ENCODE peak calls at places on chromosomes 12 and 14, in four cellular contexts. E, U, T and G are unnamed samples. For H3K9me2, the result is how much of the 10 kb centered on the place peaks cover.

GRCh38 chr12:75661927-75662326 is 150.5 kb upstream of the KRR1 start:
- DNase-seq in E (no peak), U (peak), T (no peak), G (no peak)

GRCh38 chr12:13133886-13134285 is 30.4 kb upstream of the GSG1 start:
- DNase-seq in E (no peak), U (no peak), T (no peak), G (no peak)

GRCh38 chr12:55842681-55843429 is at the start of gene MMP19:
- DNase-seq in E (peak), U (peak), T (no peak), G (peak)

GRCh38 chr12:14473707-14474287 is 93.9 kb downstream of the PLBD1 start:
- DNase-seq in E (peak), U (peak), T (peak), G (peak)

GRCh38 chr12:84805474-84805858 is 107.1 kb downstream of the SLC6A15 start:
- DNase-seq in E (no peak), U (no peak), T (no peak), G (no peak)

GRCh38 chr12:115541891-115542361 is 735.6 kb downstream of the MED13L start:
- DNase-seq in E (peak), U (peak), T (no peak), G (no peak)

GRCh38 chr14:64763801-64764511 is 59.7 kb downstream of the PLEKHG3 start:
- DNase-seq in E (peak), U (peak), T (no peak), G (peak)

GRCh38 chr12:121955258-121956040 is 37.1 kb downstream of the CFAP251 start:
- DNase-seq in E (peak), U (peak), T (no peak), G (no peak)

GRCh38 chr12:460301-461230 is 827 bp downstream of the B4GALNT3 start:
- DNase-seq in E (peak), U (no peak), T (no peak), G (peak)

DNA sequence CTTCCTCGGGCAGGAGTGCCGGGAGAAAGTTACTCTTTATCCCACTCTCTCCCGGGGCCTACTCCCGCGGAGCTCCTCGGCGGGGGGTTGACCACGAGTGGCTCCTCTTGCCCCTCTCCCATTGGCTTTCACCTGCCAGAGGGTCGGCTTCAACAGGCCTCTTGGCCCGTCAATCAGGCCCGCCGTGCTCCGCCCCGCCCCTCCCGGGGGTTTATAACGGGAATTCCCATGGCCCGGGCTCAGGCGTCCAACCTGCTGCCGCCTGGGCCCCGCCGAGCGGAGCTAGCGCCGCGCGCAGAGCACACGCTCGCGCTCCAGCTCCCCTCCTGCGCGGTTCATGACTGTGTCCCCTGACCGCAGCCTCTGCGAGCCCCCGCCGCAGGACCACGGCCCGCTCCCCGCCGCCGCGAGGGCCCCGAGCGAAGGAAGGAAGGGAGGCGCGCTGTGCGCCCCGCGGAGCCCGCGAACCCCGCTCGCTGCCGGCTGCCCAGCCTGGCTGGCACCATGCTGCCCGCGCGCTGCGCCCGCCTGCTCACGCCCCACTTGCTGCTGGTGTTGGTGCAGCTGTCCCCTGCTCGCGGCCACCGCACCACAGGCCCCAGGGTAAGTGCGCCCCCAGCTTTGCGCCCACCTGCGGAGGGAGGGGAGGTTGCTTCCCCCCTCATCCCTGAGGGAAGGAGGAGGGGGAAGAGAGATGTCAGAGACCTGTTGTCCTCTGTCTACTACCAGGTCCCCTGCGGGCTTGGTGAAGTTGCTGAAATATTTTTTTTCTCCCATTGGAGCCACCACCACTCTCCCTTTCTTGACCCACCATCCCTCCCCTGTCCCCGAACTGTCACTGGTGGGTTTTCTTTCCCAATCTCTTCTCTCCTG is at the start of gene SMOC1:
- DNase-seq in E (peak), U (no peak), T (peak), G (peak)
- TF ChIP-seq EZH2 in E (no peak), U (peak), T (no peak), G (peak)

DNA sequence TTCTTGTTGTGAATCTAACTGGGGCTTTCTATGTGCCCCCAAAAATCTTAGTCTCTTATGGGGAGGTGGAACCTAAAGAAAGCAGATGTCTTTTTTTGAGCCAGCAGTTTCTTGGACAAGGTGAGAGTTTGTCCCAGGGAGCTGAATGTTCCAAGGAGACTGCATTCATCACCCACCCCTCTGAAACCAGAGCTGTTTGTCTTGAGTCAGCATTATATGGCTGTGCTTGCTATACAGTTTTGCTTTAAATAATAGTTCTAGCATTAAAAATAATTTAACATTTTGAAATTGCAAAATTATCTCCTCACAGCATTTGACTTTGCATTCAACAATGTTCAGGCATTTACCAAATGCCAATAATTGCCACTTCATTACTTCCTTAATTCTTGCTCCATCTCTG is 813.3 kb downstream of the BCL11B start:
- DNase-seq in E (no peak), U (no peak), T (no peak), G (no peak)
- H3K9me2 ChIP-seq in E (under half), U (under half), T (under half), G (under half)

GRCh38 chr12:53958128-53958527 is 3.4 kb downstream of the HOXC12 start:
- DNase-seq in E (no peak), U (no peak), T (no peak), G (no peak)

GRCh38 chr12:53963005-53963404 is 8.3 kb downstream of the HOXC12 start:
- DNase-seq in E (no peak), U (no peak), T (no peak), G (no peak)

GRCh38 chr12:53959314-53959713 is 4.6 kb downstream of the HOXC12 start:
- DNase-seq in E (no peak), U (no peak), T (no peak), G (no peak)

GRCh38 chr12:53961025-53961761 is 6.5 kb downstream of the HOXC12 start:
- DNase-seq in E (no peak), U (no peak), T (no peak), G (no peak)

GRCh38 chr12:53960187-53961024 is 5.7 kb downstream of the HOXC12 start:
- DNase-seq in E (no peak), U (no peak), T (no peak), G (no peak)
- TF ChIP-seq EZH2 in E (peak), U (no peak), T (no peak), G (peak)

GRCh38 chr14:92539419-92539818 is 25.8 kb downstream of the RIN3 start:
- DNase-seq in E (peak), U (no peak), T (no peak), G (no peak)

GRCh38 chr14:92538412-92539017 is 24.9 kb downstream of the RIN3 start:
- DNase-seq in E (no peak), U (no peak), T (peak), G (no peak)

GRCh38 chr14:92539875-92540274 is 26.3 kb downstream of the RIN3 start:
- DNase-seq in E (no peak), U (no peak), T (no peak), G (no peak)

GRCh38 chr14:92542766-92543554 is 29.4 kb downstream of the RIN3 start:
- DNase-seq in E (no peak), U (no peak), T (no peak), G (no peak)

DNA sequence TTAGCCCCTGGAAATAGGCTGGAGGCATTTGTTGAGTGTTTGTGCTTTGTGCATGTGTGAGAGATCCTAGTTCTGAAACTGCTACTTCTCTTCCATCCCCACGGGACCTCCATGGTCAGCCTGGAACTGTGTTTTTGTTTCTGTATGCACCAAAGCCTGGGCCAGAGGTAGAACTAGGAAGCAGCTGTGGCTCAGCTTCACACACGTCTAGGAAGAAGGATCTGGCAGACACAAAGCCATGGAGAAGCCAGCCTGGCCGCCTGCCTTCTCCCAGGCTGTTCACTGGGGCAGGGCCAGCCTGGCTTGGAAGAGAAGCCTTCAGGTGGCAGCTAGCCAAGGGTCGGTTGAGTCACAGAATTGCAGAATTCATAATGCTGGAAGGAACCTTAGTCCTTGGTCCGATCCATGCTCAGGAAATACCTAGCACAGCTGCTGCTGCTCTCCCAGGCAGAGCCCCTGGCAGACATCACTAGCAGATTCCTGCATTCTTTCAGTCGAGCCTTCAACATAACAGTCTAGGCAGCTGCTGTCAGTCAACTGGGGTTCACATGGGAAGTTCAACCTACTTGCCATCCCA is 27.0 kb downstream of the RIN3 start:
- DNase-seq in E (peak), U (peak), T (no peak), G (peak)
- H3K9me2 ChIP-seq in E (under half), U (under half), T (under half), G (under half)

DNA sequence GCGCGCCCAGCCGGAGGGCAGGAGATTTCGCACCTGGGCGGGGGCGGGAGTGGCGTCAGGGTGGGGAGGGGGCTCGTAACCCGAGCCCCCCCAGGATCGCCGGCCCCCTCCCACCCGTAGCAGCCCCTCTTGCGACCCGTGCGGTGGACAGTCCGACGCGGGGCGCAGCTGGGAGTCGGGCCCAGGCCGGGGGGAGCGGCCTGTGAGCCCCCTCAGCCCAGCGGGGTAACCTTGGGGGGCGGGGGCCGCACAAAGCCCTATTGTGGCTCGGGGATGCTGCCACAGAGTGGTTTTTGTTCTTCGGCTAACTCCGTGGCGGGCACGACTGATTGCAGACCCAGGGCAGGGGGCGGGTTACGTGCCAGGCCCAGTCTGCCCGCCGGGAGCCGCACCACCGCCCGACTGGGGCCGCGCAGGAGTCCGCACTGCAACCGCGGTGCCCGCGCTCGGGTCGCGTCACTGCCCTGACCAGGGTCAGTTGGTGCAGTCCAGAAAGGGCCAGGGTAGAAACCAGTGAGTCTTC is 4.2 kb upstream of the AAAS start:
- DNase-seq in E (peak), U (no peak), T (no peak), G (no peak)
- TF ChIP-seq EZH2 in E (no peak), U (no peak), T (no peak), G (peak)

DNA sequence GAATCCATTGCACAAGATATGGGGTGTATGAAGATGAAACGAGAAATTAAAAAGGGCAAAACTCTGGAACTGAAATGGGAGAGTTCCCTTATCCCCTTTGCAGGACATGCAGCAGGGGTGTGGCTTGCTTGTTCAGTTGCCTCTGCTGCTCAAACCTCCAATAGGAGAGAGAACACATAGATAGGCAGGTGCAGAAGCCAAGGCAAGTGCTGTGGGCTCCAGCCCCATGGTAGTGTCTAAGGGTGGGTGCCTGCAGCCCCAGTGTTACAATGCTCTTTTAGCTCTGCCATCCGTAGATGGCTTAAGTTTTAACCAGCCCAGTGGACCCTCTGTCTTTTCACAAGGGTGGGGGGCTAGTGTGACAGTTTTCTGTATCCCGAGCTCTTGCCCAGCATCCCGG is 69.7 kb downstream of the CMAS start:
- DNase-seq in E (no peak), U (no peak), T (no peak), G (no peak)
- H3K9me2 ChIP-seq in E (under half), U (under half), T (under half), G (under half)

GRCh38 chr14:100586153-100586519 is 1.1 kb downstream of the BEGAIN start:
- DNase-seq in E (peak), U (no peak), T (no peak), G (no peak)

GRCh38 chr14:100587248-100587762 is at the start of gene BEGAIN:
- DNase-seq in E (no peak), U (no peak), T (no peak), G (no peak)

GRCh38 chr14:100587763-100588411 is 670 bp upstream of the BEGAIN start:
- DNase-seq in E (peak), U (no peak), T (no peak), G (no peak)

GRCh38 chr14:100585448-100586152 is 1.6 kb downstream of the BEGAIN start:
- DNase-seq in E (no peak), U (no peak), T (no peak), G (no peak)

GRCh38 chr14:100586520-100587247 is 533 bp downstream of the BEGAIN start:
- DNase-seq in E (peak), U (peak), T (no peak), G (peak)
- TF ChIP-seq EZH2 in E (no peak), U (no peak), T (no peak), G (no peak)

GRCh38 chr12:130218682-130219081 is 56.4 kb downstream of the FZD10 start:
- DNase-seq in E (no peak), U (no peak), T (no peak), G (no peak)

GRCh38 chr12:130212384-130212783 is 50.1 kb downstream of the FZD10 start:
- DNase-seq in E (no peak), U (no peak), T (no peak), G (no peak)

GRCh38 chr12:130214686-130215370 is 52.6 kb downstream of the FZD10 start:
- DNase-seq in E (no peak), U (no peak), T (no peak), G (no peak)

DNA sequence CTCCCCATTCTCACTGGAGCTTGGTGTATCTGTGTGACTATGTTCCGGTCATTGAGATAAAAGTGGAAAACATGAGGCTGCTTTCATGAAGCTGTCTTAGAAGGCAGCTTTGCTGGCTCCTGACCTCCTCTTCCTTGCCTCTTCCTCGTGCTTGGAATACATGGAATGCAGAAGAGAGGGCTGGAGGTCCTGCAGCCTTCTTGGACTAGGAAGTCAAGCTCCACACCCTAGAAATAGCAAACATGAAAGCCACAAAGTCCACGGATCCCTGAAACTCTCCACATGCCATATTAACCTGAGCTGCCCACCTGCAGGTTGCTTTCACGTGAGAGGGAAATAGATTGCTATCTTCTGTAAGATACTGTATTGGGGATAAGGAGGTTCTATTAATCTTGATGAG is 51.0 kb downstream of the FZD10 start:
- DNase-seq in E (no peak), U (no peak), T (no peak), G (no peak)
- H3K9me2 ChIP-seq in E (under half), U (under half), T (under half), G (under half)

DNA sequence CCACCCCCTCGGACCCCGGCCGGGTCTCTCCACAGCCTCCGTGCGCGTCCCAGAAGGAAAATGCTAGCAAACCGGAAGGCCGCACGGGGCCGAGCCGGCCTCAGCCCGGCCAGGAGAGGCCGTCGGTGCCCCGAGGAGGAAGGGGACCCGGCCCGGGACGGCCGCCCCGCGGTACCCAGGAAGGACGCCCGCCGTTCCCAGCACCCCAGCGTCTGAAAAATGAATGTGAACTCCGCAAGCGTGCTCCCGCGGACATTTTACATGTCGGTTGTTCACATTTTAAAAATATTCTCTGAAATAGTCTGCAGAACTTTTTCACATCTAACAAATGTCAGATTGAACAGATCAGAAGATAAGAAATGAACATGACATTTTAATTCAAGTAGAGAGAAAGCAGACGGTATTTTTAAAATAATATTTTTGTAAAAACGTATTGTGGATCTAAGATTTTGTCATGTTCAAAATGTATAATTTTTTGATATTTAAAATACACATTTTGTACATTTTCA is 101.8 kb upstream of the DIO3 start:
- DNase-seq in E (no peak), U (no peak), T (no peak), G (no peak)
- TF ChIP-seq EZH2 in E (no peak), U (no peak), T (no peak), G (no peak)